ENCODE peak calls at places on chromosomes 4 and X, in seven cellular contexts. D is HepG2, W is NB4, I is endothelial cell of umbilical vein, F is WTC11, B is GM12878, P is H1. J is an unnamed sample.

GRCh38 chr4:88592600-88593448 is 544 bp downstream of the HERC3 start:
- DNase-seq in P (peak; percentile 80), W (peak; percentile 81), F (peak; percentile 61), I (peak; percentile 76), B (peak; percentile 20), D (peak; percentile 21), J (peak; percentile 92)

GRCh38 chrX:40068048-40068447 is 29.7 kb downstream of the BCOR start:
- DNase-seq in W (peak; percentile 45), F (no peak), B (no peak), I (no peak), P (no peak), D (no peak), J (no peak)

GRCh38 chr4:82886145-82886942 is 4.6 kb downstream of the SEC31A start:
- DNase-seq in F (no peak), D (peak; percentile 78), I (no peak), B (no peak), P (no peak), W (no peak), J (no peak)

GRCh38 chr4:26081795-26082498 is 167.9 kb downstream of the SMIM20 start:
- DNase-seq in P (no peak), F (no peak), B (no peak), W (peak; percentile 78), I (peak; percentile 58), D (peak; percentile 32), J (peak; percentile 54)

GRCh38 chr4:12359420-12359819 is 930.7 kb upstream of the HS3ST1 start:
- DNase-seq in W (peak; percentile 3), I (no peak), F (no peak), D (no peak), B (no peak), P (no peak), J (no peak)

GRCh38 chr4:145041378-145041777 is 56.6 kb downstream of the ANAPC10 start:
- DNase-seq in W (peak; percentile 54), P (no peak), B (peak; percentile 59), F (no peak), I (no peak), D (no peak), J (no peak)

GRCh38 chr4:106038012-106038411 is 142.7 kb downstream of the NPNT start:
- DNase-seq in P (no peak), D (peak; percentile 12), F (no peak), W (no peak), B (no peak), I (no peak), J (no peak)

GRCh38 chrX:129540068-129540653 is at the start of gene OCRL:
- DNase-seq in F (peak; percentile 76), B (no peak), P (peak; percentile 72), W (peak; percentile 80), D (peak; percentile 51), I (peak; percentile 66), J (peak; percentile 82)

GRCh38 chr4:155005395-155006087 is 202.9 kb upstream of the NPY2R start:
- DNase-seq in P (no peak), I (no peak), W (no peak), F (no peak), D (no peak), B (no peak), J (no peak)

GRCh38 chrX:120429776-120430535 is 39.1 kb downstream of the LAMP2 start:
- DNase-seq in W (no peak), P (no peak), I (no peak), D (no peak), B (no peak), F (no peak), J (no peak)

GRCh38 chrX:120426599-120426998 is 42.5 kb downstream of the LAMP2 start:
- DNase-seq in I (no peak), F (no peak), P (no peak), B (no peak), D (no peak), W (no peak), J (no peak)

GRCh38 chrX:120428309-120428708 is 40.8 kb downstream of the LAMP2 start:
- DNase-seq in P (no peak), B (no peak), D (no peak), W (no peak), F (no peak), I (peak; percentile 49), J (no peak)
- TF ChIP-seq MAX in P (no peak), B (no peak), D (no peak), W (no peak), F (no peak), I (no peak), J (no peak)

DNA sequence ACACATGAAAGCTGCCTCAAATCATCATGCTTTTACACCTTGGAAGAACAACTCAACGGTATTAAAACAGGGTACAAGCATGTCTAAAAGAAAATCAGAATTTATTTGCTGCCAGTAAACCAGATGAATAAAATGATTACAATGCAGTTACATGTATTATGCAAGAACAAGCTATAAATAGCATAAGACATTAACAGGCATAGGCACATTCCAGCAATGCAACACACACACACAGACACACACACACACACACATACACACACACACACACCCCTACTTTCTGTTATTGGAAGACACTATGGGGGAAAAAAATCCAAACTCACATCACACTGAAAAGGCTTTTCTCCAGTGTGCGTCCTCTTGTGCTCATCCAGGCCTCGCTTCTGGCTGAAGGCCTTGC is 212.5 kb downstream of the PRDM5 start:
- DNase-seq in B (no peak), I (no peak), D (no peak), F (no peak), P (no peak), W (no peak), J (no peak)
- TF ChIP-seq MAX in B (no peak), I (no peak), D (no peak), F (no peak), P (no peak), W (no peak), J (no peak)

GRCh38 chrX:118773782-118774181 is 46.4 kb downstream of the IL13RA1 start:
- DNase-seq in P (no peak), B (no peak), D (no peak), I (no peak), W (no peak), F (no peak), J (no peak)
- TF ChIP-seq MAX in P (no peak), B (no peak), D (no peak), I (no peak), W (no peak), F (no peak), J (no peak)

DNA sequence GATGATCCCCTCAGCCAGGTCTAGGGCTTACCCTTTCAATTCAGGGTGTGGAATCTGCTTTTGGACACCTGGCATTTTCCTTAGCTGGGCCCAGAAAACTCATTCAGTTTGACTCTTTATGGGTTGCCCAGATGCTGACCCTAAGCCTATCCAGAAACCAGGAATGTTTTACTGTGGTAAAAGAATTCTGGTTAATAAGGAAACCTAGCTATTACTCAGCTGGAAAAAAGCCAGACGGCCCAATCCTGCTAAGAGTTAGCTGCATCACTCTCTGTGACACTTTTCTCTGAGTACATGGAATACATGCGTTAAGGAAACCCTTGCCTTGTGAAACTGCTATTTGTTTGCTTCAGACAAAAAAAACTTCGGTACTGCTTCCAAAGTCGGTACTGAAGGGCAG is 28.0 kb downstream of the ING2 start:
- DNase-seq in B (no peak), I (no peak), P (no peak), D (no peak), F (no peak), W (no peak), J (no peak)
- TF ChIP-seq MAX in B (no peak), I (no peak), P (no peak), D (no peak), F (no peak), W (no peak), J (no peak)

DNA sequence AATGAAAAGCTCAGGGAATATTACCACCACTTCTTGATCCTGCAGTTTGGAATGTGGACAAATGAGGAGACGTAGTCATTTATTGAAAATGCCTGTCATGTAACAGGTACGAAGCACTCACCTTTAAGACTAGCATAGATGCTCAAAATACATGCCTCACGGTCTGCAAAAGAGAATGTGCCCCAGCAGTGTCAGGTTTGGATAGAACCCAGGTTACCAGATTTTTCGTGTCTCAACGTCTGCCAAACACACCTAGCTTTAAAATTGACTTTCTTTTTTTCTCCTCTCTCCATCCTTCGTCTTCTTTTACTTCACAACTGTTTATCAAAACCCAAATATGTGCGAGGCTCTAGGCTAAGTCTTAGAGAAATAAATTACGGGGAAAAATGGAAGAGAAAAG is 606.8 kb upstream of the ATOH1 start:
- DNase-seq in F (no peak), I (no peak), P (no peak), W (no peak), B (no peak), D (no peak), J (no peak)
- TF ChIP-seq MAX in F (no peak), I (no peak), P (no peak), W (no peak), B (no peak), D (no peak), J (no peak)

DNA sequence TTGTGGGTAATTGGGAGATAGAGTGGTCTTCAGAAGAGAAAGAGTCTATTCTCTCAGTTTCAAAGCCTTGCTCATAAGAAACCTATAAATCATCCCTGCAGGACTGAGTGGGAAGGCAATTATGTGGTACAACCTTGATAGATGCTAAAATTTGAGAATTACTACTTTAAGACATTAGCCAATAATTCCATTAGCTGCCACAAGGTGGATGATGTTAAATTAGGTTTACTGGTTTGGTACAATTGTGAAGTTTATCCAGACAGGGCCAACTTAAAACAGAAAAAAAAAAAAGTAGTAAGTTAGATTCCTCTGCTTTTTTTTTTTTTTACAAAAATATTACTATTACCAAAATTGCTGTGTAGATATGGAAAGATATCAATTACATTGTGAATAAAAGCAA is 73.2 kb upstream of the AMOT start:
- DNase-seq in I (no peak), F (no peak), P (no peak), B (no peak), D (no peak), W (no peak), J (no peak)
- TF ChIP-seq MAX in I (no peak), F (no peak), P (no peak), B (no peak), D (no peak), W (no peak), J (no peak)

DNA sequence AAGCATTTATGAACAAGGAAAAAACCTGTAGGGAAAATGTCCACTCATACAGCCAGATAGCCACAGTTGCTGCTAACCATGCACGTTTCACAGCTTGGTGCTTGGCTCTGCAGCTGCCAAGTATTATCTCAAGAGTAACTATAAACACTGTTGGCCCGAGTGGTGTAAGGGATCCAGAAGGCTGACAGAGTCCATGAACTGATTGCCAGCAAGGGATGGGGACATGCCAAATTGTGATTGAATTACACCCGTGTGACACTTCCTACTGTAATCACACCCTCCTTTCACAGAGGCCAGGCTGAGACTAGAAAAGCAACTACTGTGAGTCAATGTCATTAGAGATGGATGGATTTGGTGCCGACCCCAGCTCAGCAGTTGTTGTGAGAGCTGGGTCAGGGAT is 223.9 kb upstream of the ANKRD50 start:
- DNase-seq in I (no peak), P (no peak), F (no peak), W (no peak), D (no peak), B (no peak), J (no peak)
- TF ChIP-seq MAX in I (no peak), P (no peak), F (no peak), W (no peak), D (no peak), B (no peak), J (no peak)

J was measured in K562.